ENCODE peak calls at places on chromosomes 4 and X, in eight cellular contexts. One of them, this sample, is unnamed.

GRCh38 chr4:138599965-138600364 is 357.8 kb upstream of the SLC7A11 start:
- DNase-seq in HCT116: no peak
- DNase-seq in SHP77 treated with DMSO at 0.1 percent for 48 hours: no peak
- DNase-seq in astrocyte of the spinal cord: no peak
- DNase-seq in vagina: no peak
- DNase-seq in HTR-8/SVneo: no peak
- DNase-seq in fibroblast of the conjunctiva: no peak
- DNase-seq in activated T-helper 1 cell treated with anti-CD3 and anti-CD28 coated beads, Interleukin-2, amount 50 U/mL, for 16 hours: no peak
- DNase-seq in this sample: no peak

GRCh38 chrX:124010157-124010556 is 48.7 kb downstream of the STAG2 start:
- DNase-seq in HCT116: no peak
- DNase-seq in SHP77 treated with DMSO at 0.1 percent for 48 hours: no peak
- DNase-seq in astrocyte of the spinal cord: no peak
- DNase-seq in vagina: no peak
- DNase-seq in HTR-8/SVneo: no peak
- DNase-seq in fibroblast of the conjunctiva: no peak
- DNase-seq in activated T-helper 1 cell treated with anti-CD3 and anti-CD28 coated beads, Interleukin-2, amount 50 U/mL, for 16 hours: no peak
- DNase-seq in this sample: no peak

GRCh38 chrX:107654778-107655761 is 26.8 kb downstream of the PRPS1 start:
- DNase-seq in HCT116: peak
- DNase-seq in SHP77 treated with DMSO at 0.1 percent for 48 hours: peak
- DNase-seq in astrocyte of the spinal cord: peak
- DNase-seq in vagina: no peak
- DNase-seq in HTR-8/SVneo: no peak
- DNase-seq in fibroblast of the conjunctiva: peak
- DNase-seq in activated T-helper 1 cell treated with anti-CD3 and anti-CD28 coated beads, Interleukin-2, amount 50 U/mL, for 16 hours: peak
- DNase-seq in this sample: peak

GRCh38 chr4:134243742-134244713 is 42.4 kb upstream of the PABPC4L start:
- DNase-seq in HCT116: no peak
- DNase-seq in SHP77 treated with DMSO at 0.1 percent for 48 hours: no peak
- DNase-seq in astrocyte of the spinal cord: no peak
- DNase-seq in vagina: no peak
- DNase-seq in HTR-8/SVneo: no peak
- DNase-seq in fibroblast of the conjunctiva: no peak
- DNase-seq in activated T-helper 1 cell treated with anti-CD3 and anti-CD28 coated beads, Interleukin-2, amount 50 U/mL, for 16 hours: no peak
- DNase-seq in this sample: no peak

GRCh38 chrX:19628006-19628575 is 112.8 kb upstream of the MAP3K15 start:
- DNase-seq in HCT116: no peak
- DNase-seq in SHP77 treated with DMSO at 0.1 percent for 48 hours: no peak
- DNase-seq in astrocyte of the spinal cord: peak
- DNase-seq in vagina: no peak
- DNase-seq in HTR-8/SVneo: no peak
- DNase-seq in fibroblast of the conjunctiva: no peak
- DNase-seq in activated T-helper 1 cell treated with anti-CD3 and anti-CD28 coated beads, Interleukin-2, amount 50 U/mL, for 16 hours: no peak
- DNase-seq in this sample: no peak

GRCh38 chr4:20591571-20592455 is 108.4 kb upstream of the PACRGL start:
- DNase-seq in HCT116: no peak
- DNase-seq in SHP77 treated with DMSO at 0.1 percent for 48 hours: no peak
- DNase-seq in astrocyte of the spinal cord: no peak
- DNase-seq in vagina: no peak
- DNase-seq in HTR-8/SVneo: no peak
- DNase-seq in fibroblast of the conjunctiva: no peak
- DNase-seq in activated T-helper 1 cell treated with anti-CD3 and anti-CD28 coated beads, Interleukin-2, amount 50 U/mL, for 16 hours: no peak
- DNase-seq in this sample: no peak

GRCh38 chrX:153778684-153779101 is 2.1 kb upstream of the SRPK3 start:
- DNase-seq in HCT116: no peak
- DNase-seq in SHP77 treated with DMSO at 0.1 percent for 48 hours: no peak
- DNase-seq in astrocyte of the spinal cord: no peak
- DNase-seq in vagina: no peak
- DNase-seq in HTR-8/SVneo: no peak
- DNase-seq in fibroblast of the conjunctiva: no peak
- DNase-seq in activated T-helper 1 cell treated with anti-CD3 and anti-CD28 coated beads, Interleukin-2, amount 50 U/mL, for 16 hours: no peak
- DNase-seq in this sample: peak

GRCh38 chr4:183118141-183118540 is 19.1 kb downstream of the WWC2 start:
- DNase-seq in HCT116: no peak
- DNase-seq in SHP77 treated with DMSO at 0.1 percent for 48 hours: no peak
- DNase-seq in astrocyte of the spinal cord: no peak
- DNase-seq in vagina: no peak
- DNase-seq in HTR-8/SVneo: no peak
- DNase-seq in fibroblast of the conjunctiva: no peak
- DNase-seq in activated T-helper 1 cell treated with anti-CD3 and anti-CD28 coated beads, Interleukin-2, amount 50 U/mL, for 16 hours: no peak
- DNase-seq in this sample: no peak

GRCh38 chrX:138034136-138034535 is 468.2 kb downstream of the ZIC3 start:
- DNase-seq in HCT116: no peak
- DNase-seq in SHP77 treated with DMSO at 0.1 percent for 48 hours: no peak
- DNase-seq in astrocyte of the spinal cord: peak
- DNase-seq in vagina: no peak
- DNase-seq in HTR-8/SVneo: no peak
- DNase-seq in fibroblast of the conjunctiva: no peak
- DNase-seq in activated T-helper 1 cell treated with anti-CD3 and anti-CD28 coated beads, Interleukin-2, amount 50 U/mL, for 16 hours: no peak
- DNase-seq in this sample: peak

This sample was measured in A549.